ENCODE peak calls at places on chromosomes 7 and 10, in five cellular contexts. N is GM19239, E is HCEC 1CT, S is NCI-H460, M is Ammon's horn. Z is an unnamed sample.

GRCh38 chr7:17677408-17677807 is 262.9 kb downstream of the SNX13 start:
- DNase-seq in N (no peak), E (peak), S (no peak), M (no peak), Z (peak)

GRCh38 chr7:143492799-143493568 is 15.3 kb downstream of the TAS2R41 start:
- DNase-seq in N (no peak), E (peak), S (no peak), M (no peak), Z (peak)

GRCh38 chr7:16484453-16485158 is 19.1 kb upstream of the SOSTDC1 start:
- DNase-seq in N (no peak), E (peak), S (peak), M (no peak), Z (peak)

GRCh38 chr7:16559497-16560223 is 33.0 kb downstream of the LRRC72 start:
- DNase-seq in N (no peak), E (no peak), S (no peak), M (no peak), Z (no peak)

GRCh38 chr7:44541-44896 is 147.9 kb upstream of the FAM20C start:
- DNase-seq in N (no peak), E (no peak), S (no peak), M (no peak), Z (no peak)

GRCh38 chr7:80721880-80722595 is 83.6 kb downstream of the CD36 start:
- DNase-seq in N (no peak), E (peak), S (peak), M (peak), Z (peak)

GRCh38 chr7:151745090-151745638 is 131.8 kb downstream of the PRKAG2 start:
- DNase-seq in N (no peak), E (peak), S (peak), M (no peak), Z (peak)

GRCh38 chr10:63770523-63770922 is 249.3 kb downstream of the REEP3 start:
- DNase-seq in N (no peak), E (no peak), S (no peak), M (no peak), Z (no peak)

GRCh38 chr7:265192-265997 is 24.6 kb upstream of the FOXL3 start:
- DNase-seq in N (no peak), E (no peak), S (no peak), M (no peak), Z (no peak)

GRCh38 chr7:79459381-79459780 is 5.9 kb upstream of the MAGI2 start:
- DNase-seq in N (no peak), E (no peak), S (no peak), M (no peak), Z (no peak)

GRCh38 chr10:80313523-80313922 is 24.1 kb upstream of the MAT1A start:
- DNase-seq in N (no peak), E (no peak), S (no peak), M (no peak), Z (no peak)

GRCh38 chr7:148255333-148255732 is 335.2 kb upstream of the C7orf33 start:
- DNase-seq in N (no peak), E (no peak), S (no peak), M (no peak), Z (no peak)

GRCh38 chr7:116582806-116583444 is 58.1 kb downstream of the CAV1 start:
- DNase-seq in N (no peak), E (peak), S (peak), M (no peak), Z (peak)

GRCh38 chr7:157560258-157560654 is 223.5 kb downstream of the DNAJB6 start:
- DNase-seq in N (no peak), E (no peak), S (no peak), M (no peak), Z (no peak)

GRCh38 chr7:157621131-157621681 is 284.4 kb downstream of the DNAJB6 start:
- DNase-seq in N (no peak), E (no peak), S (no peak), M (no peak), Z (no peak)

GRCh38 chr7:77537136-77537594 is at the start of gene PTPN12:
- DNase-seq in N (no peak), E (no peak), S (no peak), M (no peak), Z (no peak)

GRCh38 chr7:33221374-33221773 is 92.0 kb downstream of the BBS9 start:
- DNase-seq in N (no peak), E (no peak), S (no peak), M (no peak), Z (no peak)

GRCh38 chr7:111867348-111867931 is 305.1 kb upstream of the IMMP2L start:
- DNase-seq in N (no peak), E (no peak), S (no peak), M (no peak), Z (no peak)

GRCh38 chr10:84075226-84076046 is 63.9 kb upstream of the GHITM start:
- DNase-seq in N (no peak), E (no peak), S (no peak), M (no peak), Z (no peak)

GRCh38 chr7:103576616-103577015 is 130.6 kb upstream of the SLC26A5 start:
- DNase-seq in N (no peak), E (no peak), S (no peak), M (no peak), Z (no peak)

GRCh38 chr7:86708334-86708733 is 64.6 kb downstream of the GRM3 start:
- DNase-seq in N (no peak), E (no peak), S (no peak), M (peak), Z (no peak)

GRCh38 chr7:151608031-151608551 is 88.4 kb upstream of the RHEB start:
- DNase-seq in N (no peak), E (no peak), S (no peak), M (no peak), Z (peak)

GRCh38 chr10:20299037-20299557 is 482.9 kb downstream of the PLXDC2 start:
- DNase-seq in N (no peak), E (no peak), S (no peak), M (no peak), Z (peak)

GRCh38 chr7:18020138-18020715 is 7.4 kb downstream of the PRPS1L1 start:
- DNase-seq in N (no peak), E (peak), S (no peak), M (no peak), Z (no peak)

GRCh38 chr10:79022565-79023488 is 45.9 kb upstream of the ZMIZ1 start:
- DNase-seq in N (no peak), E (peak), S (no peak), M (peak), Z (peak)

GRCh38 chr10:3729397-3729796 is 55.6 kb downstream of the KLF6 start:
- DNase-seq in N (no peak), E (peak), S (no peak), M (no peak), Z (peak)

GRCh38 chr10:131888186-131888604 is 12.6 kb upstream of the PPP2R2D start:
- DNase-seq in N (no peak), E (no peak), S (no peak), M (no peak), Z (peak)

GRCh38 chr10:51748959-51749358 is 49.6 kb upstream of the CSTF2T start:
- DNase-seq in N (no peak), E (no peak), S (no peak), M (no peak), Z (no peak)

GRCh38 chr10:124545346-124545745 is 83.7 kb downstream of the LHPP start:
- DNase-seq in N (no peak), E (no peak), S (no peak), M (no peak), Z (no peak)

GRCh38 chr10:129690248-129691070 is 223.4 kb downstream of the MGMT start:
- DNase-seq in N (no peak), E (no peak), S (no peak), M (no peak), Z (peak)

GRCh38 chr10:78973901-78974408 is 94.8 kb upstream of the ZMIZ1 start:
- DNase-seq in N (peak), E (peak), S (peak), M (peak), Z (peak)

GRCh38 chr7:16416289-16417282 is 4.8 kb downstream of the CRPPA start:
- DNase-seq in N (no peak), E (peak), S (no peak), M (no peak), Z (peak)

Z was measured in fibroblast of lung.